ENCODE peak calls at places on chromosomes 13 and 19, in seven cellular contexts. One of them, this sample, is unnamed.
A peak's percentile ranks its signal among the peaks of the same experiment; 100 is the strongest.

GRCh38 chr19:55603115-55603514 is 2.3 kb upstream of the ZNF865 start:
- DNase-seq in mucosa of descending colon: peak; percentile 16
- DNase-seq in astrocyte of the spinal cord: no peak
- DNase-seq in IMR-90: no peak
- DNase-seq in AG04450: no peak
- DNase-seq in CD4-positive, CD25-positive, alpha-beta regulatory T cell: no peak
- DNase-seq in mammary epithelial cell: no peak
- DNase-seq in this sample: no peak

GRCh38 chr19:43699506-43700367 is 16.1 kb upstream of the IRGC start:
- DNase-seq in mucosa of descending colon: peak; percentile 45
- DNase-seq in astrocyte of the spinal cord: peak; percentile 43
- DNase-seq in IMR-90: peak; percentile 28
- DNase-seq in AG04450: no peak
- DNase-seq in CD4-positive, CD25-positive, alpha-beta regulatory T cell: no peak
- DNase-seq in mammary epithelial cell: no peak
- DNase-seq in this sample: no peak

GRCh38 chr19:18041054-18041453 is 33.1 kb downstream of the ARRDC2 start:
- DNase-seq in mucosa of descending colon: no peak
- DNase-seq in astrocyte of the spinal cord: no peak
- DNase-seq in IMR-90: no peak
- DNase-seq in AG04450: no peak
- DNase-seq in CD4-positive, CD25-positive, alpha-beta regulatory T cell: no peak
- DNase-seq in mammary epithelial cell: no peak
- DNase-seq in this sample: no peak

GRCh38 chr13:46489586-46490023 is 63.4 kb upstream of the LRCH1 start:
- DNase-seq in mucosa of descending colon: no peak
- DNase-seq in astrocyte of the spinal cord: peak; percentile 86
- DNase-seq in IMR-90: peak; percentile 67
- DNase-seq in AG04450: peak; percentile 7
- DNase-seq in CD4-positive, CD25-positive, alpha-beta regulatory T cell: no peak
- DNase-seq in mammary epithelial cell: peak; percentile 81
- DNase-seq in this sample: peak; percentile 84

GRCh38 chr13:37357548-37357947 is 241.0 kb downstream of the POSTN start:
- DNase-seq in mucosa of descending colon: no peak
- DNase-seq in astrocyte of the spinal cord: no peak
- DNase-seq in IMR-90: peak; percentile 45
- DNase-seq in AG04450: no peak
- DNase-seq in CD4-positive, CD25-positive, alpha-beta regulatory T cell: no peak
- DNase-seq in mammary epithelial cell: peak; percentile 7
- DNase-seq in this sample: no peak

GRCh38 chr19:18776288-18776594 is 14.9 kb downstream of the COMP start:
- DNase-seq in mucosa of descending colon: no peak
- DNase-seq in astrocyte of the spinal cord: no peak
- DNase-seq in IMR-90: peak; percentile 72
- DNase-seq in AG04450: no peak
- DNase-seq in CD4-positive, CD25-positive, alpha-beta regulatory T cell: no peak
- DNase-seq in mammary epithelial cell: no peak
- DNase-seq in this sample: no peak

GRCh38 chr19:8302734-8303133 is 5.4 kb downstream of the CD320 start:
- DNase-seq in mucosa of descending colon: no peak
- DNase-seq in astrocyte of the spinal cord: no peak
- DNase-seq in IMR-90: no peak
- DNase-seq in AG04450: no peak
- DNase-seq in CD4-positive, CD25-positive, alpha-beta regulatory T cell: no peak
- DNase-seq in mammary epithelial cell: no peak
- DNase-seq in this sample: no peak

GRCh38 chr19:18488403-18488723 is 33.5 kb downstream of the ELL start:
- DNase-seq in mucosa of descending colon: no peak
- DNase-seq in astrocyte of the spinal cord: no peak
- DNase-seq in IMR-90: no peak
- DNase-seq in AG04450: no peak
- DNase-seq in CD4-positive, CD25-positive, alpha-beta regulatory T cell: no peak
- DNase-seq in mammary epithelial cell: peak; percentile 35
- DNase-seq in this sample: no peak

GRCh38 chr13:27131202-27131623 is 40.4 kb downstream of the USP12 start:
- DNase-seq in mucosa of descending colon: peak; percentile 41
- DNase-seq in astrocyte of the spinal cord: peak; percentile 50
- DNase-seq in IMR-90: peak; percentile 55
- DNase-seq in AG04450: no peak
- DNase-seq in CD4-positive, CD25-positive, alpha-beta regulatory T cell: peak; percentile 77
- DNase-seq in mammary epithelial cell: peak; percentile 98
- DNase-seq in this sample: no peak

GRCh38 chr13:95296326-95296939 is 4.8 kb downstream of the ABCC4 start:
- DNase-seq in mucosa of descending colon: peak; percentile 72
- DNase-seq in astrocyte of the spinal cord: no peak
- DNase-seq in IMR-90: no peak
- DNase-seq in AG04450: no peak
- DNase-seq in CD4-positive, CD25-positive, alpha-beta regulatory T cell: no peak
- DNase-seq in mammary epithelial cell: peak; percentile 14
- DNase-seq in this sample: no peak

GRCh38 chr19:40387151-40387550 is 2.8 kb downstream of the HIPK4 start:
- DNase-seq in mucosa of descending colon: no peak
- DNase-seq in astrocyte of the spinal cord: no peak
- DNase-seq in IMR-90: no peak
- DNase-seq in AG04450: no peak
- DNase-seq in CD4-positive, CD25-positive, alpha-beta regulatory T cell: no peak
- DNase-seq in mammary epithelial cell: no peak
- DNase-seq in this sample: no peak

GRCh38 chr19:8446055-8446709 is 1.4 kb downstream of the HNRNPM start:
- DNase-seq in mucosa of descending colon: no peak
- DNase-seq in astrocyte of the spinal cord: no peak
- DNase-seq in IMR-90: no peak
- DNase-seq in AG04450: no peak
- DNase-seq in CD4-positive, CD25-positive, alpha-beta regulatory T cell: no peak
- DNase-seq in mammary epithelial cell: no peak
- DNase-seq in this sample: no peak

GRCh38 chr19:45005787-45006186 is 4.5 kb downstream of the RELB start:
- DNase-seq in mucosa of descending colon: peak; percentile 84
- DNase-seq in astrocyte of the spinal cord: no peak
- DNase-seq in IMR-90: no peak
- DNase-seq in AG04450: no peak
- DNase-seq in CD4-positive, CD25-positive, alpha-beta regulatory T cell: no peak
- DNase-seq in mammary epithelial cell: no peak
- DNase-seq in this sample: no peak

GRCh38 chr13:104008075-104008474 is 941.9 kb upstream of the SLC10A2 start:
- DNase-seq in mucosa of descending colon: no peak
- DNase-seq in astrocyte of the spinal cord: no peak
- DNase-seq in IMR-90: no peak
- DNase-seq in AG04450: no peak
- DNase-seq in CD4-positive, CD25-positive, alpha-beta regulatory T cell: no peak
- DNase-seq in mammary epithelial cell: no peak
- DNase-seq in this sample: no peak

GRCh38 chr13:44244288-44244687 is 129.3 kb upstream of the SERP2 start:
- DNase-seq in mucosa of descending colon: no peak
- DNase-seq in astrocyte of the spinal cord: peak; percentile 90
- DNase-seq in IMR-90: peak; percentile 81
- DNase-seq in AG04450: no peak
- DNase-seq in CD4-positive, CD25-positive, alpha-beta regulatory T cell: no peak
- DNase-seq in mammary epithelial cell: peak; percentile 32
- DNase-seq in this sample: no peak

DNA sequence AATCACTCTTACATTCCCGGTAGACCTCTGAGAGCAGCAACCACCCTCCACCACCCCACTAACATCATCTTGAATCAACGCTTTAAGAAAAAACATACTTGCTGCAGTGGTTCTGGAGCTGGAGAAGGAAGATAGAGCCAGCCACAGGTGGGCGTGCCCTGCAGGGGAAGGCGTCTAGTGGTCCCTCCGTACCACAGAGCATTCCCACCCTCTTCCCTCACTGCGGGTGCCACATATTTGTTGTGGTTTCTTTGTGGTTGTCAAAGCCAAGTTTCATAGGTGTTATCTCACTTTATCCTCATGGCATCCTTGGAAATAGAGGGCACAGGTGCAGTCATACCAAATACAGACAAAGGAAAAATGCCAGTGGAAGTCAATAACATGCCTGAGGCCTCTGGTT is 22.2 kb downstream of the COL4A2 start:
- DNase-seq in mucosa of descending colon: no peak
- DNase-seq in astrocyte of the spinal cord: peak; percentile 51
- DNase-seq in IMR-90: no peak
- DNase-seq in AG04450: no peak
- DNase-seq in CD4-positive, CD25-positive, alpha-beta regulatory T cell: no peak
- DNase-seq in mammary epithelial cell: no peak
- DNase-seq in this sample: no peak
- H3K4me3 ChIP-seq in mucosa of descending colon: no peak overlapping the region
- H3K4me3 ChIP-seq in astrocyte of the spinal cord: peak overlapping the region; percentile 3
- H3K4me3 ChIP-seq in IMR-90: no peak overlapping the region
- H3K4me3 ChIP-seq in AG04450: no peak overlapping the region
- H3K4me3 ChIP-seq in CD4-positive, CD25-positive, alpha-beta regulatory T cell: no peak overlapping the region
- H3K4me3 ChIP-seq in mammary epithelial cell: no peak overlapping the region
- H3K4me3 ChIP-seq in this sample: no peak overlapping the region

DNA sequence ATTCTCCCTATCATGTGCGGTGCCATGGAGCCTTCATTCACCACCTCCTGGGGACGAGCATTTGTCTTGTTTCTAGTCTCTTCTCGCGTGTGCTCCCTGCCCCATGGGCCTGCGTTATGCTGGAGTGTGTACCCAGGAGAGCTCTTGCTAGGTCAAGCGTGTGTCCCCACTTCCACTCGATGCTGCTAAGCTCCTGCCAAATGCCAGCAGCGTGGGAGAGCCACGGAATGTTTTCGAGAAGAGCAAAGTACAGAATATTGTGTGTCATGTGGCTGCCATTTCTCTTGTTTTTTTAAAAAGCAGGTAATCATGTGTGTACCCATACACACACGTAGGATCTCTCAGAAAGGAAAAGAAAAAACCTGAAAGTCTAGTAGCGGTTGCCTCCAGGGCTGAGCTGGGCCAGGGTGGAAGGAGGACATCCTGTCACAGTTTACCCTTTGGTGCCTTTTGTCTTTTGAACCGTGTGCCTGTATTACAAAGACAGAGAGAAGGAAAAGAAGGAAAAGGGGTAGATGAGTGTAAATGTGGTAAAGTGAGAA is 28.6 kb downstream of the PAK4 start:
- DNase-seq in mucosa of descending colon: no peak
- DNase-seq in astrocyte of the spinal cord: no peak
- DNase-seq in IMR-90: no peak
- DNase-seq in AG04450: no peak
- DNase-seq in CD4-positive, CD25-positive, alpha-beta regulatory T cell: no peak
- DNase-seq in mammary epithelial cell: no peak
- DNase-seq in this sample: no peak
- H3K4me3 ChIP-seq in mucosa of descending colon: no peak overlapping the region
- H3K4me3 ChIP-seq in astrocyte of the spinal cord: no peak overlapping the region
- H3K4me3 ChIP-seq in IMR-90: no peak overlapping the region
- H3K4me3 ChIP-seq in AG04450: no peak overlapping the region
- H3K4me3 ChIP-seq in CD4-positive, CD25-positive, alpha-beta regulatory T cell: no peak overlapping the region
- H3K4me3 ChIP-seq in mammary epithelial cell: no peak overlapping the region
- H3K4me3 ChIP-seq in this sample: no peak overlapping the region

DNA sequence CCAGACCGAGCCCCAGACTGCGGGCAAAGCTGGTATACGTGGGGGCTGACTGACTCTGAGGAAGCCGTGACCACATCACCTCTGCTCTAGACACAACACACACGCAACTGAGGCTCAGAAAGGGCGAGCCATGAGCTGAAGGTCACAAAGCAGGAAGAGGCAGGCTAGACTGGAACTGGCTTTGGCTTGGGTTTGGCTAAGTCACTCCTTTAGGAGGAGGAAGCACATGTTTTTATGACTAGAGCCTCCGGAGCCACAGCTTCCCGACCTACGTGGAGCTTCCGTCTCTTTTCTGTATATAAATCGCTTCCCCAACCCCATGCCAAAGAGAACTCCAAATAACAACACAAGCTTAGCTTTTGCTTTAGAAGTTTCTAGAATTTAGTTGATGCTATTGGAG is 48.0 kb downstream of the RFX2 start:
- DNase-seq in mucosa of descending colon: peak; percentile 68
- DNase-seq in astrocyte of the spinal cord: peak; percentile 32
- DNase-seq in IMR-90: no peak
- DNase-seq in AG04450: no peak
- DNase-seq in CD4-positive, CD25-positive, alpha-beta regulatory T cell: no peak
- DNase-seq in mammary epithelial cell: no peak
- DNase-seq in this sample: no peak
- H3K4me3 ChIP-seq in mucosa of descending colon: no peak overlapping the region
- H3K4me3 ChIP-seq in astrocyte of the spinal cord: no peak overlapping the region
- H3K4me3 ChIP-seq in IMR-90: no peak overlapping the region
- H3K4me3 ChIP-seq in AG04450: no peak overlapping the region
- H3K4me3 ChIP-seq in CD4-positive, CD25-positive, alpha-beta regulatory T cell: no peak overlapping the region
- H3K4me3 ChIP-seq in mammary epithelial cell: no peak overlapping the region
- H3K4me3 ChIP-seq in this sample: no peak overlapping the region

DNA sequence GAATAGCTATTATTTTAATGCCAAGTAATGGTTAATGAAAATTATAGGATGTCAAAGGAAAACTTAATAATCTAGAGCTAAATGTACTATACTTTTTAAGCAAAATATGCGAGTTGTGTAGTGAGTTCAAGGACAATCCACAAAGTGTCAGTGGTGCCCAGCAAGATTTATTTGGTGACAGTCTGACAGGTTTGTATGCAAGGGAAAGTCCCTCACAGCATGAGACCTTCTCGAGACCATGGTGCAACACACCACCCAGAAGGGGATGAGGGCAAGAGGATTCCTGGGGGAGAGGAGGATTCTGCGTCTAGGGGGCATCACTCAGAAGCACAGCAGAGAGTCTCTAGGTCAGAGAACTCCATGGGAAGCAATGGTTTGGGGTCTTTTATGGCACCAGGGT is 224.7 kb downstream of the GPC5 start:
- DNase-seq in mucosa of descending colon: no peak
- DNase-seq in astrocyte of the spinal cord: no peak
- DNase-seq in IMR-90: no peak
- DNase-seq in AG04450: no peak
- DNase-seq in CD4-positive, CD25-positive, alpha-beta regulatory T cell: no peak
- DNase-seq in mammary epithelial cell: no peak
- DNase-seq in this sample: no peak
- H3K4me3 ChIP-seq in mucosa of descending colon: no peak overlapping the region
- H3K4me3 ChIP-seq in astrocyte of the spinal cord: no peak overlapping the region
- H3K4me3 ChIP-seq in IMR-90: no peak overlapping the region
- H3K4me3 ChIP-seq in AG04450: no peak overlapping the region
- H3K4me3 ChIP-seq in CD4-positive, CD25-positive, alpha-beta regulatory T cell: no peak overlapping the region
- H3K4me3 ChIP-seq in mammary epithelial cell: no peak overlapping the region
- H3K4me3 ChIP-seq in this sample: no peak overlapping the region

DNA sequence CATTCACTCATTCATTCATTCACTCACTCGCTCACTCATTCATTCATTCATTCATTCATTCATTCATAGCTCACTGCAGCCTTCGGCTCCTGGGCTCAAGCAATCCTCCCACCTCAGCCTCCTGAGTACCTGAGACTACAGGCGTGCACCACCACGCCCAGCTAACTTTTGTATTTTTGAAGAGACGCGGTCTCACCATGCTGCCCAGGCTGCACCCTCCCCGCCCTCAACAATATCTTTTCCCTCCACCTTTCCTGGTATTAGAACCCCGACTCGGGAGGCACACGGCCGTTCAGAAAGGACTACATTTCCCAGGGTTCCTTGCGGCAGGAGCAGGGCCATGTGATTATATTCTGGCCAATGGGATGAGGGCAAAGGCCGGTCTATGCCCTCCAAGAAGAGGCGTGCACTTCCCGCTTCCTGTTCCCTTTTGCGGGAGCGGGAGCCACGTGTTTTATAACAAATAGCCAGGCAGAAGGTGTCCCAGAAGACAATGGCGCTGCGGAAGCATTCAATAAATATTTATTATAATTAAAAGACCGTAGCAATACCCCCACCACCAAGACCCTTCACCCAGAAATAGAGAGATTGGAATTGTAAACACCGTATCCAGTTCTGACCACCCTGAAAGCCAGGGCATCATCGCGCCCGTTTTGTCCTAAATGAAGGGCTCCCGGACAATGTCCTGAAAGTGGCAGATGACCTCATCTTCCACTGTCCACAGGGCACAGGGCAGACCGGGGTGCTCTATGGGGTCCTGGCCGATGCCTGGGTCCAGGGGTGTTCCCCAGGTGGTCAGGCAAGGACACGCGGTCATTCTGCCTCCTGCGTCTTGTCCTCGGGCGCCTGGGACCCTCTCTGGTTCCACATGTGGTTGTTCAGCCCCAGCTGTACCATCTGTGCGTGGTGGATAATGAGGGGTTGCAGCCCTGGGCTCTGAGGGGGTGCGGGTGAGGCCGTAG is 15.8 kb downstream of the TICAM1 start:
- DNase-seq in mucosa of descending colon: peak; percentile 95
- DNase-seq in astrocyte of the spinal cord: peak; percentile 91
- DNase-seq in IMR-90: peak; percentile 92
- DNase-seq in AG04450: peak; percentile 74
- DNase-seq in CD4-positive, CD25-positive, alpha-beta regulatory T cell: peak; percentile 73
- DNase-seq in mammary epithelial cell: peak; percentile 75
- DNase-seq in this sample: peak; percentile 78
- H3K4me3 ChIP-seq in mucosa of descending colon: no peak overlapping the region
- H3K4me3 ChIP-seq in astrocyte of the spinal cord: peak overlapping the region; percentile 1
- H3K4me3 ChIP-seq in IMR-90: no peak overlapping the region
- H3K4me3 ChIP-seq in AG04450: no peak overlapping the region
- H3K4me3 ChIP-seq in CD4-positive, CD25-positive, alpha-beta regulatory T cell: peak overlapping the region; percentile 49
- H3K4me3 ChIP-seq in mammary epithelial cell: no peak overlapping the region
- H3K4me3 ChIP-seq in this sample: peak overlapping the region; percentile 22

This sample was measured in skeletal muscle cell.